ENCODE peak calls at places on chromosome 7, in ten cellular contexts. M is Kasumi-1; X is transverse colon; O is GM04504; J is MV-4-11; D is left ventricle myocardium superior; N is substantia nigra; F is iPS-NIHi11; E is stimulated activated CD4-positive, alpha-beta T cell treated with anti-CD3 and anti-CD28 coated beads, TNF-alpha, amount 100 ng/mL, for 1 hour; W is astrocyte of the spinal cord. L is an unnamed sample.

GRCh38 chr7:8131694-8132605 is 130.0 kb downstream of the ICA1 start:
- DNase-seq in M (no peak), W (no peak), X (no peak), E (no peak), N (no peak), F (no peak), J (no peak), O (no peak), D (no peak), L (no peak)

GRCh38 chr7:158648787-158649186 is 55.8 kb downstream of the NCAPG2 start:
- DNase-seq in X (no peak), W (no peak), E (no peak), M (no peak), O (no peak), N (no peak), D (no peak), J (no peak), F (no peak), L (peak)

GRCh38 chr7:158125721-158126120 is 461.9 kb downstream of the PTPRN2 start:
- DNase-seq in N (no peak), O (no peak), X (no peak), E (no peak), F (no peak), J (no peak), W (no peak), M (peak), D (no peak), L (no peak)

GRCh38 chr7:106050002-106050742 is 61.9 kb downstream of the SYPL1 start:
- DNase-seq in N (no peak), F (no peak), X (no peak), E (no peak), O (peak), J (peak), D (no peak), W (no peak), M (peak), L (peak)

GRCh38 chr7:131521651-131522163 is 34.7 kb downstream of the PODXL start:
- DNase-seq in O (no peak), M (no peak), E (no peak), W (peak), X (peak), N (no peak), D (peak), F (peak), J (no peak), L (no peak)

GRCh38 chr7:50730459-50731400 is 52.0 kb downstream of the GRB10 start:
- DNase-seq in W (no peak), F (no peak), M (no peak), N (no peak), D (no peak), E (no peak), X (no peak), J (no peak), O (no peak), L (no peak)

GRCh38 chr7:74193054-74193453 is 16.8 kb upstream of the LAT2 start:
- DNase-seq in M (no peak), N (no peak), O (no peak), X (no peak), E (no peak), D (no peak), F (no peak), J (no peak), W (no peak), L (no peak)

GRCh38 chr7:118252087-118252486 is 27.6 kb downstream of the ANKRD7 start:
- DNase-seq in J (no peak), O (no peak), E (no peak), D (no peak), F (no peak), W (no peak), N (no peak), X (no peak), M (no peak), L (no peak)

GRCh38 chr7:1234049-1234691 is 1.5 kb downstream of the UNCX start:
- DNase-seq in W (no peak), E (no peak), M (no peak), X (no peak), F (no peak), O (no peak), J (no peak), D (no peak), N (no peak), L (no peak)

GRCh38 chr7:71770269-71770907 is 638.4 kb downstream of the GALNT17 start:
- DNase-seq in E (no peak), M (no peak), D (no peak), F (no peak), N (no peak), O (no peak), W (no peak), J (no peak), X (no peak), L (no peak)

GRCh38 chr7:132213583-132213982 is 362.7 kb downstream of the PLXNA4 start:
- DNase-seq in M (no peak), W (no peak), N (no peak), O (no peak), E (no peak), D (no peak), X (no peak), J (no peak), F (no peak), L (no peak)

GRCh38 chr7:52197234-52197633 is 838.2 kb upstream of the POM121L12 start:
- DNase-seq in F (no peak), O (no peak), E (no peak), D (no peak), J (no peak), W (no peak), M (no peak), X (no peak), N (no peak), L (no peak)

GRCh38 chr7:93374345-93374940 is 142.3 kb downstream of the VPS50 start:
- DNase-seq in J (peak), E (no peak), M (peak), W (peak), O (peak), F (peak), N (no peak), D (no peak), X (no peak), L (peak)

GRCh38 chr7:84178013-84178412 is 16.6 kb downstream of the SEMA3A start:
- DNase-seq in O (no peak), N (no peak), F (no peak), M (no peak), X (no peak), E (no peak), W (no peak), D (no peak), J (no peak), L (no peak)

GRCh38 chr7:140533394-140533872 is 54.1 kb upstream of the MKRN1 start:
- DNase-seq in O (no peak), X (no peak), E (no peak), N (no peak), D (peak), M (no peak), F (no peak), W (no peak), J (no peak), L (peak)

GRCh38 chr7:5591547-5591899 is 167.9 kb upstream of the TNRC18 start:
- DNase-seq in E (no peak), D (no peak), X (no peak), W (peak), M (peak), F (peak), J (no peak), O (peak), N (no peak), L (no peak)

GRCh38 chr7:95676691-95677090 is 80.4 kb upstream of the PDK4 start:
- DNase-seq in J (no peak), O (no peak), E (no peak), N (no peak), W (no peak), F (no peak), X (no peak), D (no peak), M (no peak), L (no peak)

GRCh38 chr7:155412416-155413253 is 45.3 kb upstream of the EN2 start:
- DNase-seq in M (peak), E (peak), J (peak), O (peak), F (peak), X (peak), D (peak), N (peak), W (no peak), L (peak)

GRCh38 chr7:54811016-54811924 is 52.3 kb upstream of the SEC61G start:
- DNase-seq in J (no peak), N (no peak), E (no peak), D (no peak), M (no peak), F (no peak), X (no peak), O (peak), W (peak), L (no peak)

GRCh38 chr7:2921748-2922147 is 77.6 kb upstream of the GNA12 start:
- DNase-seq in F (peak), D (no peak), J (no peak), W (no peak), M (no peak), E (no peak), O (no peak), X (no peak), N (no peak), L (peak)

GRCh38 chr7:117035463-117035862 is 82.2 kb downstream of the ST7 start:
- DNase-seq in N (no peak), O (no peak), X (no peak), M (no peak), E (no peak), W (no peak), F (no peak), J (no peak), D (no peak), L (no peak)

GRCh38 chr7:112505495-112505894 is 24.7 kb downstream of the LSMEM1 start:
- DNase-seq in W (no peak), J (no peak), N (no peak), O (no peak), E (no peak), X (no peak), M (no peak), F (no peak), D (no peak), L (no peak)

GRCh38 chr7:151742713-151743480 is 134.0 kb downstream of the PRKAG2 start:
- DNase-seq in X (no peak), O (no peak), F (no peak), M (peak), E (no peak), W (no peak), N (no peak), J (no peak), D (peak), L (no peak)

GRCh38 chr7:66837661-66838060 is 83.4 kb upstream of the TMEM248 start:
- DNase-seq in N (no peak), F (no peak), E (no peak), X (no peak), W (no peak), J (no peak), M (no peak), O (no peak), D (no peak), L (no peak)

GRCh38 chr7:129222064-129222463 is 2.8 kb upstream of the AHCYL2 start:
- DNase-seq in E (no peak), F (no peak), M (peak), O (no peak), J (peak), W (no peak), X (no peak), D (no peak), N (no peak), L (no peak)

GRCh38 chr7:151472644-151473380 is 32.9 kb upstream of the CRYGN start:
- DNase-seq in X (peak), F (no peak), O (no peak), M (no peak), J (peak), D (no peak), N (no peak), W (peak), E (no peak), L (no peak)

GRCh38 chr7:51950811-51951210 is 634.2 kb upstream of the COBL start:
- DNase-seq in F (no peak), X (no peak), D (no peak), O (no peak), J (no peak), E (no peak), W (peak), N (no peak), M (no peak), L (no peak)

GRCh38 chr7:129741743-129742213 is 130.3 kb downstream of the NRF1 start:
- DNase-seq in D (no peak), E (no peak), O (no peak), W (no peak), F (peak), X (no peak), J (peak), N (no peak), M (peak), L (no peak)

GRCh38 chr7:50304158-50304910 is at the start of gene IKZF1:
- DNase-seq in E (peak), X (peak), D (peak), F (peak), N (peak), W (no peak), O (no peak), M (peak), J (peak), L (no peak)

GRCh38 chr7:27112960-27113949 is 10.8 kb upstream of the HOXA2 start:
- DNase-seq in X (peak), M (no peak), J (no peak), O (no peak), D (no peak), W (peak), F (peak), N (no peak), E (no peak), L (peak)

GRCh38 chr7:35555386-35555785 is 139.5 kb downstream of the HERPUD2 start:
- DNase-seq in W (no peak), O (no peak), E (no peak), D (no peak), J (no peak), M (no peak), N (no peak), F (no peak), X (no peak), L (no peak)

GRCh38 chr7:94298943-94299342 is 95.8 kb upstream of the COL1A2 start:
- DNase-seq in M (no peak), N (no peak), F (no peak), E (no peak), J (no peak), W (peak), O (peak), X (no peak), D (no peak), L (no peak)

GRCh38 chr7:19851504-19851903 is 78.1 kb upstream of the TMEM196 start:
- DNase-seq in E (no peak), D (no peak), F (no peak), O (no peak), W (no peak), X (no peak), J (no peak), N (no peak), M (no peak), L (no peak)

GRCh38 chr7:139046143-139046542 is 10.3 kb upstream of the ZC3HAV1L start:
- DNase-seq in W (no peak), M (no peak), D (no peak), E (no peak), X (no peak), N (no peak), F (no peak), O (no peak), J (no peak), L (no peak)

GRCh38 chr7:151056286-151057037 is 1.2 kb downstream of the CDK5 start:
- DNase-seq in J (no peak), F (peak), M (no peak), E (no peak), X (no peak), O (no peak), N (no peak), D (no peak), W (no peak), L (no peak)

GRCh38 chr7:37853468-37853867 is 5.1 kb downstream of the NME8 start:
- DNase-seq in N (no peak), X (no peak), J (no peak), D (no peak), W (no peak), F (peak), E (no peak), M (peak), O (no peak), L (peak)